ENCODE peak calls at places on chromosomes 6 and 20, in four cellular contexts. S, F, P and J are unnamed samples.

GRCh38 chr6:129104560-129104959 is 221.6 kb downstream of the LAMA2 start:
- DNase-seq in S (no peak), F (no peak), P (no peak), J (no peak)

GRCh38 chr6:100678027-100678426 is 203.1 kb downstream of the ASCC3 start:
- DNase-seq in S (no peak), F (no peak), P (no peak), J (no peak)

GRCh38 chr6:107661291-107661690 is 162.8 kb downstream of the SCML4 start:
- DNase-seq in S (no peak), F (no peak), P (no peak), J (no peak)

GRCh38 chr6:9116026-9116425 is 680.7 kb upstream of the SLC35B3 start:
- DNase-seq in S (no peak), F (no peak), P (no peak), J (no peak)

GRCh38 chr6:74607934-74608333 is 597.9 kb downstream of the COL12A1 start:
- DNase-seq in S (no peak), F (no peak), P (no peak), J (no peak)

GRCh38 chr20:5056801-5057599 is 55.7 kb upstream of the SLC23A2 start:
- DNase-seq in S (peak; percentile 23), F (peak; percentile 61), P (no peak), J (no peak)

GRCh38 chr6:49514571-49515484 is 15.1 kb downstream of the GLYATL3 start:
- DNase-seq in S (no peak), F (no peak), P (no peak), J (no peak)

GRCh38 chr20:64133951-64134407 is 26.6 kb upstream of the NPBWR2 start:
- DNase-seq in S (no peak), F (no peak), P (no peak), J (no peak)

GRCh38 chr20:32360333-32360634 is 2.2 kb downstream of the ASXL1 start:
- DNase-seq in S (no peak), F (no peak), P (no peak), J (no peak)

GRCh38 chr6:106751501-106752252 is 122.3 kb downstream of the QRSL1 start:
- DNase-seq in S (no peak), F (peak; percentile 28), P (no peak), J (no peak)

GRCh38 chr20:50251992-50252491 is 61.4 kb downstream of the CEBPB start:
- DNase-seq in S (no peak), F (no peak), P (no peak), J (no peak)

GRCh38 chr20:20743511-20744169 is 31.2 kb upstream of the RALGAPA2 start:
- DNase-seq in S (peak; percentile 78), F (peak; percentile 49), P (peak; percentile 78), J (no peak)

GRCh38 chr6:138806889-138807288 is 11.0 kb downstream of the ECT2L start:
- DNase-seq in S (no peak), F (no peak), P (no peak), J (no peak)

GRCh38 chr6:133774356-133774755 is 114.6 kb upstream of the TCF21 start:
- DNase-seq in S (no peak), F (no peak), P (no peak), J (no peak)

GRCh38 chr6:154537486-154537885 is 27.0 kb upstream of the CNKSR3 start:
- DNase-seq in S (no peak), F (peak; percentile 36), P (no peak), J (no peak)

GRCh38 chr20:1375515-1375914 is 17.3 kb downstream of the FKBP1A start:
- DNase-seq in S (no peak), F (no peak), P (no peak), J (no peak)

GRCh38 chr6:46592046-46592445 is 60.6 kb downstream of the CYP39A1 start:
- DNase-seq in S (no peak), F (no peak), P (no peak), J (no peak)

GRCh38 chr6:134477991-134478635 is 160.2 kb upstream of the SGK1 start:
- DNase-seq in S (no peak), F (no peak), P (no peak), J (no peak)

GRCh38 chr6:5125152-5126006 is 40.2 kb downstream of the PPP1R3G start:
- DNase-seq in S (no peak), F (no peak), P (no peak), J (no peak)

GRCh38 chr6:26613201-26613600 is 16.4 kb downstream of the ABT1 start:
- DNase-seq in S (no peak), F (no peak), P (no peak), J (no peak)

GRCh38 chr6:169058634-169059033 is 195.0 kb downstream of the THBS2 start:
- DNase-seq in S (no peak), F (no peak), P (no peak), J (no peak)
- H3K27ac ChIP-seq in S (no peak overlapping the region), F (no peak overlapping the region), P (no peak overlapping the region), J (no peak overlapping the region)

DNA sequence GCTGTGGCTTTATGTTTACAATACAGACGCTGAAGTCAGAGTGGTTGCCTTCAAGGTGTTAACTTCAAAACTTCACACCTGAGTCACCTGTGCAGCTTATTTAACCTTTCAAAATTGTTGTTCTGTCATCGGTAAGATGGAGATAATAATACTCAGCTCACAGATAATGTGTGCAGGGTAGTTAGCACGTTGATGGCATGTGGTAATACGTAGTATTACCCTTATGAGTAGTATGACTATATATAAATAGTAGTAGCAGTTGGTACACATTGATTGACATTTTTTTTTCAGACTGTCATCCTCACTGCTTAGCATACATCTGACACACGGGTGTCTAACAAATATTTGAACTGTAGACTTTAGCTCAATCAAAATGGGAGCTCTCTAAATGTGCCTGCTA is 11.0 kb upstream of the MROH8 start:
- DNase-seq in S (no peak), F (no peak), P (no peak), J (no peak)
- H3K4me1 ChIP-seq in S (peaks cover 3% of the 10 kb centered on the region), F (no peaks in the 10 kb centered on the region), P (peaks cover 46% of the 10 kb centered on the region), J (peaks cover 32% of the 10 kb centered on the region)

GRCh38 chr6:147255948-147256674 is 51.9 kb downstream of the STXBP5 start:
- DNase-seq in S (no peak), F (no peak), P (no peak), J (no peak)

GRCh38 chr6:147262943-147263342 is 58.7 kb downstream of the STXBP5 start:
- DNase-seq in S (no peak), F (no peak), P (no peak), J (no peak)

GRCh38 chr6:147257760-147258159 is 53.5 kb downstream of the STXBP5 start:
- DNase-seq in S (no peak), F (no peak), P (no peak), J (no peak)

DNA sequence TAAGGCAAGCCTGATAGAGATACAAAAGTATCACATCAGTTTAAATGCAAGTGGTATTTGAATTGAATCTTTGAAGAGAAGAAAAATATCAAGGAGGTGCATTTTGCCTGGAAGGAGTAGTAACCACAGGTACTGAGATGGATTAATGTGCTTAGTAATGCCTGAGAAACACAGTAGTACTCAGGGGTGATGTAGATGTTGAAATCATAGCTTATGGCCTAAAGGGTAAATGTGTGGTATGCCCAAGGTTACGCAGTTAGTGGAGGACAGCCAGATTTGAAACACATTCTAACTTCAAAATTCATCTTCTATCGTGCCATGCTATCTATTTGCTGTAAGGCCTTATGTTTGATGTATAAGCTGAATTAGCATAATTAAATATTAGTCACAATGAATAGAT is 55.9 kb downstream of the STXBP5 start:
- DNase-seq in S (no peak), F (no peak), P (no peak), J (no peak)
- H3K27ac ChIP-seq in S (no peak overlapping the region), F (no peak overlapping the region), P (no peak overlapping the region), J (no peak overlapping the region)

DNA sequence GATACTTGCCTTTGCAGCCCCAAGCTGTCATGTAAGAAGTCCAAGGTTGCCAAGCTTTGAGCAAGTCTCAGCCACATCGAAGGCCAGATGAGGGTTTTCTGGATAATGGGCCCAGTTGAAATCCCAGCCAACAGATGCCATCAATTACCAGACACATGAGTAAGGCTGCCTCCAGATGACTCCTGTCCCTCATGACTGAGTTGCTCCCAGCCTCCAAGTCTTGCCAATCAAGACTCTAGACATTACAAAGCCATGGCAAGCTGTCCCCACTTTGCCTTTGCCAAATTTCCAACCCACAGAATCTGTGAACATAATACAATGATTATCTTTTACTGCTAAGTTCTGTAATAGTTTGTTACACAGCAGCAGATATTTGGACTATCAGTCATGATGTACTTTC is 76.8 kb upstream of the ARMC2 start:
- DNase-seq in S (no peak), F (no peak), P (no peak), J (peak; percentile 62)
- H3K4me1 ChIP-seq in S (no peaks in the 10 kb centered on the region), F (no peaks in the 10 kb centered on the region), P (peaks cover 13% of the 10 kb centered on the region), J (no peaks in the 10 kb centered on the region)

GRCh38 chr6:37259191-37259590 is 1.2 kb upstream of the TMEM217 start:
- DNase-seq in S (no peak), F (no peak), P (no peak), J (no peak)

GRCh38 chr6:37257634-37258404 is at the start of the genes TBC1D22B and TMEM217:
- DNase-seq in S (peak; percentile 94), F (peak; percentile 99), P (peak; percentile 94), J (peak; percentile 99)

GRCh38 chr6:37258405-37258704 is 411 bp upstream of the TMEM217 start:
- DNase-seq in S (no peak), F (no peak), P (no peak), J (no peak)

GRCh38 chr6:37257320-37257633 is 295 bp upstream of the TBC1D22B start:
- DNase-seq in S (no peak), F (no peak), P (no peak), J (no peak)

DNA sequence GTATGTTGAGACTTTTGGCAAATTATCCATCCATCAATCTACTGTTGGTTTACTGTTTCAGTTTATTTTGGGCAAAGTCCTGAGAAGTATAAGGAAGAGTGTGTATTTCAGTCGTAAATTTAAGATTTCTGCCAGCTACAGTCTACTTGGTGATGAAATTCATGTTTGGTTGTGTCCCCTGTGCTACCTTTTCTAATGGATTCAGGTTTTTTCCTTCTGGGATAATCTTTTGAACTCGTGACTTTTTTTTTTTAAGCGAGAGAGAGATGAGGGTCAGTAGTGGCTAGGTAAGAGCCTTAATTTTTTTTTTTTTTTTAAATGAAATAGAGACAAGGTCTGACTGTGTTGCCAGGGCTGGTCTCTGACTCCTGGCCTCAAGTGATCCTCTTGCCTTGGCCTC is 772 bp upstream of the TMEM217 start:
- DNase-seq in S (no peak), F (no peak), P (no peak), J (no peak)
- H3K27ac ChIP-seq in S (no peak overlapping the region), F (no peak overlapping the region), P (peak overlapping the region; percentile 96), J (no peak overlapping the region)

GRCh38 chr6:3075522-3076113 is 7.3 kb downstream of the RIPK1 start:
- DNase-seq in S (no peak), F (no peak), P (no peak), J (no peak)

GRCh38 chr6:3076320-3076719 is 8.0 kb downstream of the RIPK1 start:
- DNase-seq in S (no peak), F (no peak), P (no peak), J (no peak)

GRCh38 chr6:3073382-3073781 is 5.1 kb downstream of the RIPK1 start:
- DNase-seq in S (no peak), F (no peak), P (no peak), J (no peak)

GRCh38 chr6:3071568-3071967 is 3.3 kb downstream of the RIPK1 start:
- DNase-seq in S (no peak), F (no peak), P (no peak), J (no peak)

GRCh38 chr6:3072798-3073197 is 4.5 kb downstream of the RIPK1 start:
- DNase-seq in S (no peak), F (no peak), P (no peak), J (no peak)
- H3K4me1 ChIP-seq in S (peaks cover 7% of the 10 kb centered on the region), F (peaks cover 22% of the 10 kb centered on the region), P (peaks cover 42% of the 10 kb centered on the region), J (peaks cover 26% of the 10 kb centered on the region)